ENCODE peak calls at places on chromosomes 2 and 18, in four cellular contexts. Q is SK-N-SH, W is K562, N is GM23338. B is an unnamed sample.

GRCh38 chr2:64454316-64455030 is 511 bp downstream of the LGALSL start:
- DNase-seq in Q (peak; percentile 96), W (peak; percentile 90), N (peak; percentile 72), B (no peak)

GRCh38 chr2:207135340-207135739 is 30.4 kb downstream of the KLF7 start:
- DNase-seq in W (no peak), N (no peak), Q (no peak), B (no peak)

GRCh38 chr2:196166876-196167275 is 4.5 kb downstream of the STK17B start:
- DNase-seq in W (no peak), Q (no peak), N (no peak), B (no peak)

GRCh38 chr18:41071826-41072225 is 883.2 kb upstream of the PIK3C3 start:
- DNase-seq in N (no peak), W (no peak), Q (no peak), B (no peak)

GRCh38 chr2:231554748-231555545 is 24.7 kb upstream of the NMUR1 start:
- DNase-seq in Q (no peak), W (no peak), N (no peak), B (no peak)

GRCh38 chr2:99857867-99858444 is 284.4 kb downstream of the AFF3 start:
- DNase-seq in W (no peak), N (no peak), Q (no peak), B (no peak)

GRCh38 chr2:30149513-30149912 is 2.7 kb downstream of the YPEL5 start:
- DNase-seq in N (peak; percentile 80), Q (no peak), W (no peak), B (peak; percentile 59)

GRCh38 chr18:52156166-52156565 is 183.8 kb upstream of the DCC start:
- DNase-seq in Q (no peak), N (no peak), W (no peak), B (no peak)

GRCh38 chr18:3652380-3653262 is 202.6 kb downstream of the TGIF1 start:
- DNase-seq in N (no peak), W (peak; percentile 98), Q (peak; percentile 45), B (peak; percentile 96)

GRCh38 chr18:78801011-78801410 is 178.6 kb upstream of the SALL3 start:
- DNase-seq in Q (no peak), N (no peak), W (no peak), B (no peak)

GRCh38 chr2:65081232-65081685 is 25.0 kb downstream of the CEP68 start:
- DNase-seq in W (no peak), Q (no peak), N (no peak), B (no peak)

GRCh38 chr2:12219761-12220160 is 473.3 kb downstream of the LPIN1 start:
- DNase-seq in N (no peak), W (no peak), Q (no peak), B (no peak)

GRCh38 chr2:7672685-7673071 is 755.5 kb downstream of the RNF144A start:
- DNase-seq in N (no peak), Q (no peak), W (no peak), B (no peak)

GRCh38 chr2:75100011-75100680 is 99.2 kb downstream of the TACR1 start:
- DNase-seq in N (no peak), W (no peak), Q (peak; percentile 7), B (no peak)

GRCh38 chr2:169258045-169258601 is 104.2 kb downstream of the LRP2 start:
- DNase-seq in Q (no peak), W (no peak), N (peak; percentile 46), B (no peak)

DNA sequence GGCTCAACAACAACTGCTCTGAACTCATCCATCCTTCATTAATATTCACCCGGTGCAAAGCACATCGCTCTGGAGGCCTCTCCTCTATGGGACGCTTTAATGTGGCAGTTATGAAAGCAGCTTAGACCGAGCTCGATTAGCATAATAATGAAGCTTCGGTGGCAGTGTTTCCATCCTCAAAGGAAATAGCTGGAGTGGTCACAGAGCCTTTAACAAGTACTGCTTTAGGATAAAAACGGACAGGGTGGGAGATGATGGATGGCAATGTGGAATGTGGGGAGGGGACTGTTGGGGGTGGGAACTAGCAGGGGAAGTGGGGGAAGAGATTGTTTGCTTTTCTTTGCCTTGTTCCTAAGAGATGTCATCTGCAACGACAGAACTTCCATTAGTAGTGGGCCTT is 244.0 kb downstream of the SLC4A3 start:
- DNase-seq in Q (no peak), N (peak; percentile 48), W (no peak), B (no peak)
- TF ChIP-seq REST in Q (no peak), N (no peak), W (no peak), B (no peak)

DNA sequence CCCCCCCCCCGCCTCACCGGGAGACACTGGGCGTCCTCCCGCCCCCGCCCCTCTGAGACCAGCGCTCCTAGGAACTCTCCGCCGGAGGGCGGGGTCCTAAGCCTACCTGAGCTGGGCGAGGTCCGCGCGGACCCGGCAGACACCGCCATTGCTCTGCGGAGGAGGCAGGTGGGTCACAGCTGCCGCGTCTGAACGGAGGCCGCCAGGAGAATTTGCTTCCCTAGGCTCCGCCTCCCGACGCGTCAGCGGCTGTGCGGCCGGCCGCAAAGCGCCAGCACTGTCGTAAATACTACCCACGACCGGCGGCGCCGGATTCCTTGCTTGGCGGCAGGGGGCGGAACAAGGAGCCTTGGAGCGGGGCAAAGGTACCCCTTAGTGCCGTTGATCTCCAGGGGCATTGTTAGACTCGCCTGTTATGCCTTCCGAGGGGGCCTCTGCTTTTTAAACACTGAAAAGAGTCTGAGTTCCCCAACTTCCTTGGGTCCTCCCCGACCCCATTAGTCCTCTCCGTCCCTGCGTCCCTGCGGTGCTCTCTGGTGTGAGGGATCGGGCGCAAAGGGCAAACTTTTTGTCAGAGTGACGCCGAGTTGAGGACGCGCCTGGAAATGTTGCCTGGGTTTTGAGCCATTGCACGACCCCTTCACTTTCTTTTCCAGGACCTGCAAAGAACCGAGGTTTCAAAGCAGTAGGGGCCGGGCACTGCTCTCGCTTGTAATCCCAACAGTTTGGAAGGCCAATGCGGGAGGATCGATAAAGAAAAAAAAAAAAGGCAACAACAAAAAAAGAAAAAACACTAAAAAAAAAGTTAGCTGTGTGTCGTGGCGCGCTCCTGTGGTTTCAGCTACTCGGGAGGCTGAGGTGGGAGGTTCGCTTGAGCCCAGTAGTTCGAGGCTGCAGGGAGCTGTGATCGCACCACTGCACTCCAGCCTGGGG is at the start of gene GGCX:
- DNase-seq in N (peak; percentile 99), W (peak; percentile 92), Q (peak; percentile 91), B (peak; percentile 95)
- TF ChIP-seq REST in N (no peak), W (no peak), Q (no peak), B (peak; percentile 64)

GRCh38 chr2:199841409-199841808 is 9.6 kb downstream of the FTCDNL1 start:
- DNase-seq in W (no peak), Q (no peak), N (no peak), B (no peak)
- TF ChIP-seq REST in W (no peak), Q (no peak), N (no peak), B (no peak)

GRCh38 chr2:157837851-157838441 is 38.2 kb downstream of the ACVR1 start:
- DNase-seq in Q (peak; percentile 64), W (no peak), N (no peak), B (peak; percentile 66)

GRCh38 chr2:157838442-157839161 is 37.5 kb downstream of the ACVR1 start:
- DNase-seq in Q (peak; percentile 22), N (peak; percentile 38), W (peak; percentile 69), B (peak; percentile 88)

GRCh38 chr2:157839822-157840221 is 36.3 kb downstream of the ACVR1 start:
- DNase-seq in Q (peak; percentile 29), N (no peak), W (no peak), B (no peak)

GRCh38 chr2:157840568-157841156 is 35.5 kb downstream of the ACVR1 start:
- DNase-seq in Q (no peak), W (no peak), N (no peak), B (peak; percentile 79)

DNA sequence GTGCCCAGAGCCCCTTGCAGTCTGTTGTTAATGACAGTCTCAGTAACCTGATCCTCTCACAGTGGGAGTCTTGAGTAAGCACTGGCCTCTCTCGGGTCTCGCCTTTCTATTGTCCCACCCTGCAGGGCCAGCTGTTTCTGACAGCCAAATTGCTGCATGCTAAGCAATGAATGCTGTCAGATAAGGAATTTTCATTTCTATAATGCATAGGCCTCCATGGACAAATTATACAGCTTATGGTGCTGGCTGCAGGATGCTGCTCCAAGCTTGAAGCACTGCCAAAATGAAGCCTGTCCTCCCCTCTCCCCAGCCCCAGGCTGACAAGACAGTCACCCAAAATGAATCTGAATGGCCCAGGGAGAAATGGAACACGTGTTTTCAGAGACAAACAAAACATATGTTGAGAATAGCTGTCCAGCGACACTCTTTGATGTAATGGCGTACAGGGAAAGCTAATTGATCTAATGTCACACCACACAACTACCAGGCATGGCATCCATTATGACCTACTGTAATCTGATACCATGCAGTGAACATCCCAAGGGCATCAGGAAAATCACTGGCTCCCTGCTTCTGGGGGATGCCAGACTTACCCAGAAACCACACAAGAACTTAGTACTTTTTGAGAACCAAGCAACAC is 36.8 kb downstream of the ACVR1 start:
- DNase-seq in Q (peak; percentile 63), N (peak; percentile 96), W (peak; percentile 36), B (peak; percentile 70)
- TF ChIP-seq REST in Q (no peak), N (no peak), W (no peak), B (no peak)

GRCh38 chr18:44696892-44697291 is 16.2 kb downstream of the SETBP1 start:
- DNase-seq in N (no peak), Q (no peak), W (peak; percentile 31), B (no peak)
- TF ChIP-seq REST in N (no peak), Q (no peak), W (no peak), B (no peak)

GRCh38 chr2:109619131-109619615 is 5.0 kb downstream of the SOWAHC start:
- DNase-seq in N (no peak), W (no peak), Q (no peak), B (no peak)

GRCh38 chr2:109623923-109624322 is 9.8 kb downstream of the SOWAHC start:
- DNase-seq in W (no peak), Q (no peak), N (no peak), B (no peak)

GRCh38 chr2:109624339-109624738 is 10.2 kb downstream of the SOWAHC start:
- DNase-seq in W (no peak), N (no peak), Q (no peak), B (no peak)

DNA sequence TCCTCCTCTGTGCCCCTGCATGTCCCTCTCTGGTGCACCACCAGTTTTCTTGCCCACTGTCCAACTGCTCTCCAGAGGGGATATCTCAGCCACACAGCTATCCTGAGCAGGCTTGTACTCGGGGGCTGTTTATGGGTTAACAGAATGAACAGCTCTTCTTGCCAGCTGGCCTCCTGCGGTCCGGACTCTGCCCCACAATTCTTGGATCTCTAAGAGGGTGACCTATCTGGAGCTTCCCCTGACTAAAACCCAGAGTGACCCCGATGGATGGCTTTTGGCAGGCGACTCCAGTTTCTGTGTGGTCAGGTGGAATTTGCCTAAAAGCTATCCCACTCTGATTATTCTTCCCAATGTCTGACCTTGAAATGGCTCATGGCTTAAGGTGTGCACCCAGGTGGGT is 9.1 kb downstream of the SOWAHC start:
- DNase-seq in W (no peak), N (no peak), Q (no peak), B (no peak)
- TF ChIP-seq REST in W (no peak), N (no peak), Q (no peak), B (no peak)

GRCh38 chr2:166410828-166411472 is 35.2 kb upstream of the SCN9A start:
- DNase-seq in W (no peak), N (no peak), Q (no peak), B (peak; percentile 31)
- TF ChIP-seq REST in W (no peak), N (no peak), Q (no peak), B (no peak)